ENCODE peak calls at places on chromosome 6, in five cellular contexts. P is suprapubic skin, Z is spleen, W is prostate gland, L is tibial nerve. H is an unnamed sample.

GRCh38 chr6:149142924-149143429 is 174.5 kb upstream of the TAB2 start:
- DNase-seq in P (no peak), Z (no peak), W (no peak), L (no peak), H (no peak)

GRCh38 chr6:44489912-44490604 is 102.6 kb downstream of the CDC5L start:
- DNase-seq in P (no peak), Z (no peak), W (peak; percentile 87), L (no peak), H (no peak)

GRCh38 chr6:24802271-24803059 is 3.7 kb upstream of the ARMH2 start:
- DNase-seq in P (no peak), Z (no peak), W (no peak), L (no peak), H (no peak)

GRCh38 chr6:159033160-159034049 is 11.4 kb downstream of the TAGAP start:
- DNase-seq in P (no peak), Z (no peak), W (no peak), L (no peak), H (no peak)

GRCh38 chr6:56087421-56087820 is 160.0 kb downstream of the COL21A1 start:
- DNase-seq in P (no peak), Z (no peak), W (no peak), L (no peak), H (no peak)

GRCh38 chr6:37517411-37517812 is 17.7 kb upstream of the CCDC167 start:
- DNase-seq in P (no peak), Z (peak; percentile 80), W (no peak), L (no peak), H (no peak)

GRCh38 chr6:31573239-31574105 is 1.4 kb downstream of the LTA start:
- DNase-seq in P (no peak), Z (peak; percentile 58), W (no peak), L (no peak), H (no peak)

GRCh38 chr6:106967936-106968555 is 6.5 kb downstream of the CD24 start:
- DNase-seq in P (no peak), Z (no peak), W (no peak), L (no peak), H (no peak)

GRCh38 chr6:35043381-35043780 is 97.8 kb downstream of the TCP11 start:
- DNase-seq in P (peak; percentile 15), Z (no peak), W (no peak), L (no peak), H (no peak)

GRCh38 chr6:7261030-7261841 is 51.8 kb downstream of the SSR1 start:
- DNase-seq in P (peak; percentile 90), Z (peak; percentile 94), W (peak; percentile 88), L (peak; percentile 59), H (peak; percentile 95)
- TF ChIP-seq POLR2A in P (no peak), Z (peak; percentile 21), W (peak; percentile 81), L (peak; percentile 10), H (peak; percentile 78)

GRCh38 chr6:42726026-42726425 is 3.6 kb upstream of the PRPH2 start:
- DNase-seq in P (no peak), Z (no peak), W (no peak), L (no peak), H (no peak)

GRCh38 chr6:42726485-42727083 is 4.2 kb upstream of the PRPH2 start:
- DNase-seq in P (peak; percentile 75), Z (peak; percentile 87), W (peak; percentile 80), L (peak; percentile 52), H (peak; percentile 78)

GRCh38 chr6:42729731-42730130 is 7.3 kb upstream of the PRPH2 start:
- DNase-seq in P (no peak), Z (no peak), W (no peak), L (no peak), H (no peak)

GRCh38 chr6:42727084-42727601 is 4.7 kb upstream of the PRPH2 start:
- DNase-seq in P (no peak), Z (peak; percentile 80), W (no peak), L (no peak), H (peak; percentile 61)

DNA sequence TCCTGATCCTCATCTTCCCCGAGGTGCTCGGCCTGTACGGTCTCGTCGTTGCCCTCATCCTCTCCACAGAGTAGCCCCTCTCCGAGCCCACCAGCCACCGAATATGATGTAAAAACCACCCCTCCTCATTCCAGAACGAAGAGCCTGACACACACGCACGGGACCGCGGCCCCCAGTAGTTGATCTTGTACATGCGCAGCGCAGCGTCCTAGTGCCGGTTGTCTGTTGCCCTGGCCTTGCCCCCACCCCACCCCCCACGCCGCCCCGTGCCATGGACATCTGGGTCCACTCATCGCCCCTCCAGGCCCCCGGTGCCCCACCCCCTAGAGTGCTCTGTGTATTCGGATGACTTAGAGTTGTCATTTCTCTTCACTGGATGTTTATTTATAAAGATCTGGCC is 5.2 kb upstream of the PRPH2 start:
- DNase-seq in P (peak; percentile 67), Z (no peak), W (no peak), L (no peak), H (peak; percentile 46)
- H3K27ac ChIP-seq in P (peak overlapping the region; percentile 43), Z (peak overlapping the region; percentile 82), W (peak overlapping the region; percentile 57), L (no peak overlapping the region), H (peak overlapping the region; percentile 57)

GRCh38 chr6:137867685-137868509 is 838 bp downstream of the TNFAIP3 start:
- DNase-seq in P (peak; percentile 84), Z (peak; percentile 87), W (peak; percentile 28), L (peak; percentile 19), H (peak; percentile 67)
- H3K27me3 ChIP-seq in P (no peaks in the 10 kb centered on the region), Z (no peaks in the 10 kb centered on the region), W (no peaks in the 10 kb centered on the region), L (no peaks in the 10 kb centered on the region), H (no peaks in the 10 kb centered on the region)

GRCh38 chr6:33208089-33208967 is at the start of gene RING1:
- DNase-seq in P (peak; percentile 93), Z (peak; percentile 97), W (peak; percentile 83), L (peak; percentile 86), H (peak; percentile 89)
- TF ChIP-seq POLR2A in P (peak; percentile 97), Z (peak; percentile 94), W (peak; percentile 99), L (peak; percentile 97), H (peak; percentile 92)

GRCh38 chr6:16204653-16205376 is 33.6 kb upstream of the GMPR start:
- DNase-seq in P (no peak), Z (no peak), W (no peak), L (no peak), H (no peak)
- H3K27ac ChIP-seq in P (peak overlapping the region; percentile 49), Z (peak overlapping the region; percentile 53), W (no peak overlapping the region), L (no peak overlapping the region), H (no peak overlapping the region)

DNA sequence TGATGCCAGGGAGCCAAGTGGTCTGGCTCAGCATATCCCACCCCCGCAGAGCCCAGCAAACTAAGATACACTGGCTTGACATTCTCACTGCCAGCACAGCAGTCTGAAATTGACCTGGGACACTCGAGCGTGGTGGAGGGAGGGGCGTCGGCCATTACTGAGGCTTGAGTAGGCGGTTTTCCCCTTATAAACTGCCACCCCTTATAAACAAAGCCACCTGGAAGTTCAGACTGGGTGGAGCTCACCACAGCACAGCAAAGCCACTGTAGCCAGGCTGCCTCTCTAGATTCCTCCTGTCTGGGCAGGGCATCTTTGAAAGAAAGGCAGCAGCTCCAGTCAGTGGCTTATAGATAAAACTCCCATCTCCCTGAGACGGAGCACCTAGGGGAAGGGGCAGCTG is 19.4 kb downstream of the TINAG start:
- DNase-seq in P (no peak), Z (no peak), W (no peak), L (no peak), H (no peak)
- H3K27me3 ChIP-seq in P (no peaks in the 10 kb centered on the region), Z (no peaks in the 10 kb centered on the region), W (no peaks in the 10 kb centered on the region), L (no peaks in the 10 kb centered on the region), H (no peaks in the 10 kb centered on the region)

GRCh38 chr6:144285798-144286502 is 815 bp downstream of the UTRN start:
- DNase-seq in P (peak; percentile 90), Z (peak; percentile 92), W (peak; percentile 68), L (peak; percentile 57), H (peak; percentile 86)
- TF ChIP-seq POLR2A in P (no peak), Z (peak; percentile 6), W (no peak), L (no peak), H (peak; percentile 59)

H was measured in right lobe of liver.